ENCODE peak calls at places on chromosomes 16 and 17, in six cellular contexts. J is lung, I is cardiac muscle cell, E is lower leg skin, L is tibial artery, T is fibroblast of pulmonary artery. S is an unnamed sample.

GRCh38 chr16:50396770-50397525 is 28.2 kb upstream of the BRD7 start:
- DNase-seq in J (peak), L (no peak), I (no peak), T (no peak), E (peak), S (peak)

GRCh38 chr17:59154335-59154720 is 658 bp downstream of the SKA2 start:
- DNase-seq in L (no peak), E (no peak), T (peak), I (peak), J (peak), S (no peak)

GRCh38 chr16:425740-426114 is 278 bp downstream of the RAB11FIP3 start:
- DNase-seq in I (peak), T (no peak), J (no peak), L (no peak), E (no peak), S (no peak)

GRCh38 chr16:16096161-16096857 is 127.0 kb downstream of the ABCC6 start:
- DNase-seq in L (peak), E (no peak), T (peak), I (no peak), J (peak), S (no peak)

GRCh38 chr16:27272076-27272475 is 3.5 kb upstream of the NSMCE1 start:
- DNase-seq in J (no peak), E (no peak), T (no peak), L (no peak), I (no peak), S (no peak)

GRCh38 chr17:43940630-43941029 is 1.6 kb downstream of the PPY start:
- DNase-seq in T (peak), L (no peak), J (no peak), I (peak), E (no peak), S (no peak)

GRCh38 chr17:3722716-3723115 is 987 bp upstream of the HASPIN start:
- DNase-seq in L (no peak), T (peak), J (no peak), I (no peak), E (no peak), S (no peak)

GRCh38 chr16:56657555-56658430 is at the start of gene MT1F:
- DNase-seq in I (peak), J (peak), E (peak), L (peak), T (peak), S (peak)

GRCh38 chr17:5047446-5047845 is 12.2 kb upstream of the SLC52A1 start:
- DNase-seq in L (no peak), J (no peak), E (no peak), T (no peak), I (no peak), S (no peak)

GRCh38 chr16:53041196-53041977 is 11.3 kb downstream of the CHD9NB start:
- DNase-seq in I (no peak), E (no peak), J (no peak), L (no peak), T (peak), S (peak)

GRCh38 chr17:42286411-42287295 is 1.6 kb upstream of the STAT5A start:
- DNase-seq in T (no peak), I (no peak), J (no peak), E (peak), L (peak), S (peak)

GRCh38 chr17:57355090-57355859 is 99.0 kb downstream of the MSI2 start:
- DNase-seq in T (no peak), I (peak), L (no peak), E (no peak), J (no peak), S (no peak)
- H3K4me3 ChIP-seq in T (no peak), I (no peak), L (no peak), E (no peak), J (no peak), S (no peak)

GRCh38 chr17:68792873-68793272 is 162.3 kb downstream of the ABCA8 start:
- DNase-seq in J (no peak), T (no peak), E (no peak), L (no peak), I (no peak), S (no peak)

GRCh38 chr17:68790931-68791330 is 164.3 kb downstream of the ABCA8 start:
- DNase-seq in I (no peak), J (no peak), E (no peak), L (no peak), T (no peak), S (no peak)

GRCh38 chr17:68792042-68792685 is 163.0 kb downstream of the ABCA8 start:
- DNase-seq in L (no peak), I (no peak), J (no peak), E (no peak), T (peak), S (no peak)

GRCh38 chr17:68790481-68790880 is 164.7 kb downstream of the ABCA8 start:
- DNase-seq in T (no peak), I (no peak), J (no peak), L (no peak), E (no peak), S (no peak)

DNA sequence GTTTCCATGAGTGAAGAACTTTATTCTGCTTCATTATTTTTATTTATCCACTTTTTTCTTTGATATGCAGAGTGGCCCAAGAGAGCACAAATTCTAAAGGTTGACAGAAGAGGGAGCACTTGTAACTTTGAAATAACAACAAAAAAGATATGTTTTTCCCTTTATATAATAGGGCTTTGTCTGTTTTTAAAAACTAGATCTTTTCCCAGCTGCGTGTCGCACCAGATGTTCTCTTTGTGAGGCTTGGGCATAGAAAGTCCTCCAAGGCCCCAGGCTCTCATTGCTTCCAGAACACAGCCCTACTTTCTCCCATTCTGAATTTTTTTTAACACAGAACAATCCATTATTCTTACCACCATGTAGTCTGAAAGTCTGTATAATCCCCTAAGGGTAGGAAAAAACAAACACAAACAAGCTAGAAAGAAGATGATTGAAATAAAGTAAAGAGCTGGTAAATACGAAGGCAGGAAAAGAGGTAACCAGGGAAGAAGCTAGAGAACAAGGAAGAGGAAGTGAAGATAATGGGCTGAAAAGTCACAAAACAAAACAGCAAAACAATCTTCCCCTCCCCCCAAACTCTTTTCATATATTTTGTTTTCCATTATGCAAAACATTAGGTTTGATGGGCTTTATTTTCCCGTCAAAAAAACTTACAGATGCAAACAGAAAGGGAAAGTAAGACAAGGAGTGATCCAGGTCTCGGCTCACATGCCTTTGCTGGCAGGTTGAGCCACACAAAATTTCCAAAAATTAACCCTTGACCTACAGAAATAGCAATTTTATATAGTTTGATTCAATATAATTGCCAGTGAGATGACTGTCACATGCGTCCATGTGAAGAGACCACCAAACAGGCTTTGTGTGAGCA is 160.3 kb downstream of the ABCA8 start:
- DNase-seq in E (no peak), I (no peak), T (peak), J (no peak), L (no peak), S (no peak)
- H3K4me3 ChIP-seq in E (no peak), I (no peak), T (no peak), J (no peak), L (no peak), S (no peak)

GRCh38 chr16:84649511-84649861 is 1.2 kb downstream of the KLHL36 start:
- DNase-seq in L (no peak), E (no peak), T (no peak), J (no peak), I (no peak), S (no peak)
- H3K4me3 ChIP-seq in L (peak), E (peak), T (peak), J (peak), I (peak), S (peak)

DNA sequence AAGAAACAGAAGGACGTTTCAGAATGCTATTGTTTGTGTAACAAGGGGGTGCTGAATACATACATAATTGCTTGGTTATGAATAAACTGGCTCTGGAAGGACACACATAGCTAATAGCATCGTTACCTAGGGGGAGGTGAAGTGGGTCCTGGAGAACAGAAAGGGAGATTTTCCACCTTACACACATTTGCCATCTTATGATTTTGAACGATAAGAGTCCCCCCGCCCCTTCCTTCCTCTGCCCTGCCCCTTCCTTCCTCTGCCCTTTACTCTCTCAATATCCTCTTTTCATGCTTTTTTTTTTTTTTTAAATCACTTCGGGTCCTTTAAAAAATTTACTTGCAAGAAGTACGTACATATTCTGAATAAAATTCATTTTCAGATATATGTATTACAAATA is 902 bp upstream of the DHRS7B start:
- DNase-seq in T (no peak), J (no peak), L (no peak), E (no peak), I (no peak), S (no peak)
- H3K4me3 ChIP-seq in T (no peak), J (no peak), L (no peak), E (no peak), I (peak), S (peak)

GRCh38 chr17:17902877-17903276 is 66.1 kb upstream of the SREBF1 start:
- DNase-seq in J (no peak), E (no peak), L (peak), T (no peak), I (peak), S (no peak)

GRCh38 chr17:17905036-17905320 is 67.2 kb downstream of the TOM1L2 start:
- DNase-seq in L (no peak), J (no peak), I (no peak), E (no peak), T (no peak), S (no peak)

GRCh38 chr17:17902357-17902756 is 65.6 kb upstream of the SREBF1 start:
- DNase-seq in E (no peak), J (no peak), I (no peak), T (no peak), L (no peak), S (no peak)

GRCh38 chr17:17906418-17907215 is 65.6 kb downstream of the TOM1L2 start:
- DNase-seq in T (no peak), L (no peak), E (no peak), I (no peak), J (no peak), S (no peak)

DNA sequence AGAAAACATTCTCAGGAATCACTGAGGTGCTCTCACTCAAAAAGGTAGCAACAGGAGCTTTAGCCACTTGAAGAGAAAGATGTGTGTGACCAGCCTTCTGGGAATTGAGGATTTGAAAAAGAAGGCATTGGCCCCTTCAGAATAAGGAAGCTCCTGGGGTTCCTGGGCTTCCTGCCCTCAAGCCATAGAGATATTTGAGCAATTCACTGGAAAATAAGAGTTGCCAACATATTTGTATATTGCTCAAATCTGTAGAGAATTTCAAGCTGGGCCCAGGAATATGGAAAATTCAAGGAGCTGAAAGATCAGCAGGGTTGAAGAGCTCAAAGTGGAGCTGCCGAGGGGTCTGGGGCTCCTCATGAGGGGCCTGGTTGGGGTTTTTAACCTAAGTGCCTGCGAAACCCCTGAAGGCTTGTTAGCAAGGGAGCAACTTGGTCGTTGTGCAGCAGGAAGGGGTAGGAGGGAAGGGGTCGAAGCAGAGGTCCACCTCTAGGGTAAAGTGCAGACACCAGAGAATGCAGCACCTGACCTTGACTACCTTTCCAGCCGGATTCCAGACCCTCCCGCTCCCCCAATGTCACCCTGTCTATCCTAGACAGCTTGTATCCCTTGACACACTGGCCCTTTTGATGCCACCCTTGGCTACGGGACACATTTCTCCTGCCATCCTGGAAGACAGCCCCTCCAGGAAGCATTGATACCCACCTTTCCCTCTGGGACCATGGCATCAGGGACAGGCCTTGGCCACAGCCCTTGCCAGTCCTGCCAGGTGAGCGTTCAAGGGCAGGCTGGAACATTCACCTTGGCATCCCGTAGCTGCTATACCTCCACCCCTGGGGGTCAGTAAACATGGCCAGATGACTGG is 67.6 kb upstream of the SREBF1 start:
- DNase-seq in L (no peak), E (no peak), I (no peak), T (no peak), J (no peak), S (no peak)
- H3K4me3 ChIP-seq in L (no peak), E (no peak), I (no peak), T (no peak), J (no peak), S (no peak)

DNA sequence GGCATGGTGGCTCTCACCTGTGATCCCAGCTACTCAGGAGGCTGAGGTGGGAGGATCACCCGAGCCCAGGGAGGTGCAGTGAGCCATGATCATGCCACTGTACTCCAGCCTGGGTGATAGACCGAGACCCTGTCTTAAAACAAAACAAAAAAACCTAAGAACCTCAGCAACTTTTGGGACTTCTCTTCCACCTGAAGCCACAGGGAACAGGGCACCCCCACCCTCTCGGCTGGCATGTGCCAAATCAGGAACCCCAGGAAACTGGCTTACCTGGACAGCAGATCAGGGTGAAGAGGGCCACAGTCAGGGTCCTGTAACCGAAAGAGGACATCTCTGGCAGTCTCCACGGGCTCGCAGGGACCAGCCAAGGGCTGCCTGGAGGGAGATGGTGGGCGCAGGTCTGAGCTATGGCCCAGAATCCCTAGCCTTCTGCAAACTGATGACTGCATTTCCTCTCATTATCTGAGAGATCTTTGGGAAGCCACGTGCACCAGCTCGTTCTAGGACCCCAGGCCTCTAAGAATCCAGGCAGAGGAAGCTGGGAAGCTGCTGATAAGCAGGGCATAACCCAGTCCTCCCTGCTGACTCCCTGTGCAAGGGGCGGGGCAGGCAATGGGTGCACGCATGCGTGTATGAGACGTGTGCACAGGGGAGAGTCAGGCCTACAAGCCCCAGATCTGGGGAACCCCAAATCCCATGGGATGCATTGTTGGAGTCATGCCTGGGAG is 8.4 kb downstream of the PRR29 start:
- DNase-seq in I (no peak), J (no peak), L (peak), T (no peak), E (peak), S (peak)
- H3K4me3 ChIP-seq in I (no peak), J (peak), L (peak), T (no peak), E (no peak), S (no peak)

GRCh38 chr17:69418535-69418934 is 4.0 kb downstream of the MAP2K6 start:
- DNase-seq in E (no peak), J (no peak), T (no peak), I (no peak), L (no peak), S (no peak)
- H3K4me3 ChIP-seq in E (no peak), J (no peak), T (no peak), I (no peak), L (no peak), S (no peak)

S was measured in RWPE2.